ENCODE peak calls at places on chromosomes 12 and 14, in eight cellular contexts. B is type B pancreatic cell, L is right lobe of liver, R is psoas muscle, G is SK-N-SH, U is fibroblast of pulmonary artery, Q is tibial nerve, J is upper lobe of right lung. Y is an unnamed sample.

GRCh38 chr12:28988384-28988704 is 160.7 kb upstream of the FAR2 start:
- DNase-seq in B (no peak), L (no peak), R (no peak), G (no peak), U (no peak), Q (no peak), J (no peak), Y (no peak)

GRCh38 chr12:12684375-12685106 is 11.4 kb downstream of the GPR19 start:
- DNase-seq in B (no peak), L (no peak), R (no peak), G (peak), U (peak), Q (peak), J (no peak), Y (peak)

GRCh38 chr12:54993181-54993835 is 8.7 kb upstream of the TESPA1 start:
- DNase-seq in B (no peak), L (peak), R (no peak), G (peak), U (peak), Q (peak), J (no peak), Y (peak)

GRCh38 chr12:32332446-32332845 is 66.9 kb upstream of the FGD4 start:
- DNase-seq in B (no peak), L (no peak), R (no peak), G (no peak), U (no peak), Q (no peak), J (no peak), Y (no peak)

GRCh38 chr14:24806061-24806678 is 172.2 kb upstream of the GZMB start:
- DNase-seq in B (no peak), L (peak), R (peak), G (peak), U (peak), Q (peak), J (peak), Y (no peak)

GRCh38 chr14:74038015-74038859 is 19.1 kb downstream of the BBOF1 start:
- DNase-seq in B (no peak), L (no peak), R (no peak), G (peak), U (peak), Q (peak), J (no peak), Y (peak)

GRCh38 chr12:104201238-104202001 is 14.2 kb upstream of the TXNRD1 start:
- DNase-seq in B (no peak), L (peak), R (no peak), G (peak), U (peak), Q (peak), J (no peak), Y (peak)

GRCh38 chr14:42665083-42665482 is 1058.4 kb downstream of the LRFN5 start:
- DNase-seq in B (no peak), L (no peak), R (no peak), G (no peak), U (no peak), Q (no peak), J (no peak), Y (peak)

GRCh38 chr14:69501362-69501964 is 16.9 kb downstream of the PLEKHD1 start:
- DNase-seq in B (no peak), L (no peak), R (peak), G (peak), U (peak), Q (no peak), J (peak), Y (no peak)

GRCh38 chr14:77004711-77005460 is 23.6 kb downstream of the IRF2BPL start:
- DNase-seq in B (no peak), L (no peak), R (no peak), G (no peak), U (no peak), Q (no peak), J (no peak), Y (no peak)

GRCh38 chr12:12210983-12211382 is 55.9 kb downstream of the LRP6 start:
- DNase-seq in B (no peak), L (no peak), R (no peak), G (no peak), U (no peak), Q (no peak), J (no peak), Y (no peak)

GRCh38 chr14:54590481-54590880 is 23.6 kb downstream of the SAMD4A start:
- DNase-seq in B (no peak), L (no peak), R (no peak), G (no peak), U (no peak), Q (no peak), J (no peak), Y (no peak)

GRCh38 chr12:67671419-67671818 is 22.9 kb downstream of the DYRK2 start:
- DNase-seq in B (no peak), L (no peak), R (no peak), G (no peak), U (peak), Q (no peak), J (no peak), Y (no peak)

GRCh38 chr12:80684077-80684495 is 23.3 kb upstream of the MYF6 start:
- DNase-seq in B (no peak), L (no peak), R (no peak), G (no peak), U (no peak), Q (no peak), J (no peak), Y (no peak)

GRCh38 chr14:76546426-76547221 is 170.7 kb downstream of the ESRRB start:
- DNase-seq in B (no peak), L (no peak), R (no peak), G (peak), U (no peak), Q (no peak), J (no peak), Y (peak)

GRCh38 chr14:78902010-78902623 is 731.9 kb downstream of the NRXN3 start:
- DNase-seq in B (no peak), L (no peak), R (no peak), G (peak), U (peak), Q (no peak), J (no peak), Y (peak)

GRCh38 chr14:100098171-100098570 is 32.9 kb downstream of the EVL start:
- DNase-seq in B (no peak), L (peak), R (no peak), G (no peak), U (no peak), Q (no peak), J (no peak), Y (no peak)

GRCh38 chr14:78848234-78848820 is 678.2 kb downstream of the NRXN3 start:
- DNase-seq in B (no peak), L (peak), R (no peak), G (peak), U (peak), Q (no peak), J (no peak), Y (peak)

GRCh38 chr12:65845751-65846537 is 21.7 kb downstream of the HMGA2 start:
- DNase-seq in B (no peak), L (no peak), R (no peak), G (no peak), U (no peak), Q (no peak), J (no peak), Y (no peak)

GRCh38 chr14:79730911-79731310 is 480.4 kb downstream of the DIO2 start:
- DNase-seq in B (no peak), L (no peak), R (no peak), G (no peak), U (peak), Q (no peak), J (no peak), Y (no peak)

GRCh38 chr12:57459750-57460400 is at the start of gene GLI1:
- DNase-seq in B (no peak), L (no peak), R (no peak), G (peak), U (peak), Q (peak), J (no peak), Y (no peak)

GRCh38 chr12:72273851-72274284 is 1.7 kb downstream of the TRHDE start:
- DNase-seq in B (no peak), L (peak), R (peak), G (no peak), U (no peak), Q (no peak), J (peak), Y (no peak)

GRCh38 chr14:65359503-65359902 is 53.0 kb upstream of the FUT8 start:
- DNase-seq in B (no peak), L (no peak), R (no peak), G (no peak), U (peak), Q (no peak), J (no peak), Y (peak)

GRCh38 chr14:92690171-92691011 is 58.0 kb downstream of the LGMN start:
- DNase-seq in B (no peak), L (no peak), R (no peak), G (peak), U (peak), Q (peak), J (peak), Y (peak)

GRCh38 chr14:71698027-71698426 is 234.2 kb upstream of the RGS6 start:
- DNase-seq in B (no peak), L (no peak), R (no peak), G (no peak), U (no peak), Q (no peak), J (no peak), Y (no peak)

GRCh38 chr12:65949986-65950385 is 125.7 kb downstream of the HMGA2 start:
- DNase-seq in B (no peak), L (no peak), R (no peak), G (no peak), U (no peak), Q (no peak), J (no peak), Y (no peak)

GRCh38 chr12:8823565-8824300 is 1.3 kb downstream of the A2ML1 start:
- DNase-seq in B (no peak), L (no peak), R (no peak), G (peak), U (peak), Q (peak), J (no peak), Y (no peak)

GRCh38 chr12:57087689-57088441 is 1.0 kb upstream of the NAB2 start:
- DNase-seq in B (peak), L (peak), R (peak), G (peak), U (peak), Q (peak), J (peak), Y (peak)

GRCh38 chr12:1533602-1534304 is 60.6 kb downstream of the FBXL14 start:
- DNase-seq in B (no peak), L (no peak), R (no peak), G (no peak), U (no peak), Q (no peak), J (peak), Y (no peak)

GRCh38 chr14:50530358-50530757 is 2.0 kb downstream of the MAP4K5 start:
- DNase-seq in B (no peak), L (no peak), R (no peak), G (no peak), U (peak), Q (no peak), J (no peak), Y (no peak)

DNA sequence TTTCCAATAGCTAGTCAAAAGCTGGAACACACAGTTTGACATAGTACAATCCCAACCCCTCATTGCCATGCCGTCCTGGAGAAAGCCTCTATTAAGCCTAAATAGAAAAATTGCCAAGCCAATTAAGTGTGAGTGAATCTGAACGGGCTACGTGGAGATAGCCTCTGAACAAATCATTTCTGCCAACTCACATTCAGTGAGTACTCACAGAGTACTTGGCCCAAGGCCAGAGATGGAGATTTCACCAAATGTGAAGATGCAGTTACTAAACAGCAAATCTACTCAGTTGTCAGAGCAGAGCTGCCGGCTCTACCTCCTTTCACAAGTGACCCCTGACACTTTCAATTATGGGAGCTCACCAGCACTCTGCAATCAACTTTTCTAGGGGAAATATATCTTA is 350.0 kb downstream of the GALC start:
- DNase-seq in B (no peak), L (no peak), R (no peak), G (no peak), U (peak), Q (peak), J (no peak), Y (peak)
- TF ChIP-seq CTCF in B (no peak), L (no peak), R (no peak), G (no peak), U (no peak), Q (no peak), J (no peak), Y (no peak)

GRCh38 chr12:39883411-39883810 is 222.5 kb downstream of the SLC2A13 start:
- DNase-seq in B (no peak), L (no peak), R (no peak), G (no peak), U (no peak), Q (no peak), J (no peak), Y (no peak)

GRCh38 chr12:39875721-39876120 is 230.2 kb downstream of the SLC2A13 start:
- DNase-seq in B (no peak), L (no peak), R (no peak), G (no peak), U (no peak), Q (no peak), J (no peak), Y (no peak)

GRCh38 chr12:39884616-39885125 is 221.2 kb downstream of the SLC2A13 start:
- DNase-seq in B (no peak), L (no peak), R (no peak), G (no peak), U (no peak), Q (no peak), J (no peak), Y (no peak)

GRCh38 chr12:39873065-39873464 is 232.8 kb downstream of the SLC2A13 start:
- DNase-seq in B (no peak), L (no peak), R (no peak), G (no peak), U (no peak), Q (no peak), J (no peak), Y (no peak)

DNA sequence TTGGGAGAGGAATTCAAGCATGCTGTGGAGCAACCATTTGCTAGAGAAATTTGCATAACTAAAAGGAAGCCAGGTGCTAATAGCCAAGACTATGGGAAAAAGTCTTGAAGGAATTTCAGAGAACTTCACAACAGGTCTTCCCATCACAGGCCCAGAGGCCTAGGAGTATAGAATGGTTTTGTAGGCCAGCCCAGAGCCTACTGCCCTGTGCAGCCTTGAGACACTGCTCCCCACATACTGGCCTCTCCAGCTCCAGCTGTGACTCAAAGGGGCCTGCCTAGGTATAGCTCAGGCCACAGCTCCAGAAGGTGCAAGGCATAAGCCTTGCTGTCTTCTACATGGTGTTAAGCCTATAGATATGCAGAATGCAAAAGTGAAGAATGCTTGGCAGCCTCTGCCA is 227.1 kb downstream of the SLC2A13 start:
- DNase-seq in B (no peak), L (no peak), R (no peak), G (no peak), U (no peak), Q (no peak), J (no peak), Y (no peak)
- TF ChIP-seq CTCF in B (no peak), L (no peak), R (no peak), G (no peak), U (no peak), Q (no peak), J (no peak), Y (no peak)

DNA sequence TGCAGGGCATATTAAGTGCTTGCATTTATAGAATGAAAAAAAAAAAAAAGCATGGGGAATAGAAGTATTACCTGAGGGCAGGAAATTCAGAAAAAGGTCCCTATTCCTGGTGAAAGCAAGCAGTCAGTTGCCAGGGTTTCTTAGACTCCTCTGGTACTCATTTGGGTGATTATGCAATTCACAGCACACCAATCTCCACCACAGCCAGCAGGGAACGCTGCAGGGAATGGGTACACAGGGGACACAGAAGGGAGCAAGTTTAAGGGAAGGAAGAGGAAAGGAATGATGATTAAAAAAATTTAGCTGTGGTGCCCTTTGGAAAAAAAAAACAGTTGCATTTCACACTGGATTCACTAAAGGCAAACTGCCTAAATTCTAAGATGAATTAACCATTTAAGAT is 14.2 kb downstream of the BLTP3B start:
- DNase-seq in B (no peak), L (no peak), R (no peak), G (peak), U (peak), Q (peak), J (no peak), Y (peak)
- TF ChIP-seq CTCF in B (peak), L (no peak), R (peak), G (peak), U (peak), Q (no peak), J (peak), Y (peak)

GRCh38 chr14:104680806-104681688 is 8.4 kb upstream of the INF2 start:
- DNase-seq in B (no peak), L (peak), R (peak), G (no peak), U (peak), Q (no peak), J (peak), Y (peak)
- TF ChIP-seq CTCF in B (peak), L (no peak), R (no peak), G (peak), U (peak), Q (no peak), J (peak), Y (peak)

DNA sequence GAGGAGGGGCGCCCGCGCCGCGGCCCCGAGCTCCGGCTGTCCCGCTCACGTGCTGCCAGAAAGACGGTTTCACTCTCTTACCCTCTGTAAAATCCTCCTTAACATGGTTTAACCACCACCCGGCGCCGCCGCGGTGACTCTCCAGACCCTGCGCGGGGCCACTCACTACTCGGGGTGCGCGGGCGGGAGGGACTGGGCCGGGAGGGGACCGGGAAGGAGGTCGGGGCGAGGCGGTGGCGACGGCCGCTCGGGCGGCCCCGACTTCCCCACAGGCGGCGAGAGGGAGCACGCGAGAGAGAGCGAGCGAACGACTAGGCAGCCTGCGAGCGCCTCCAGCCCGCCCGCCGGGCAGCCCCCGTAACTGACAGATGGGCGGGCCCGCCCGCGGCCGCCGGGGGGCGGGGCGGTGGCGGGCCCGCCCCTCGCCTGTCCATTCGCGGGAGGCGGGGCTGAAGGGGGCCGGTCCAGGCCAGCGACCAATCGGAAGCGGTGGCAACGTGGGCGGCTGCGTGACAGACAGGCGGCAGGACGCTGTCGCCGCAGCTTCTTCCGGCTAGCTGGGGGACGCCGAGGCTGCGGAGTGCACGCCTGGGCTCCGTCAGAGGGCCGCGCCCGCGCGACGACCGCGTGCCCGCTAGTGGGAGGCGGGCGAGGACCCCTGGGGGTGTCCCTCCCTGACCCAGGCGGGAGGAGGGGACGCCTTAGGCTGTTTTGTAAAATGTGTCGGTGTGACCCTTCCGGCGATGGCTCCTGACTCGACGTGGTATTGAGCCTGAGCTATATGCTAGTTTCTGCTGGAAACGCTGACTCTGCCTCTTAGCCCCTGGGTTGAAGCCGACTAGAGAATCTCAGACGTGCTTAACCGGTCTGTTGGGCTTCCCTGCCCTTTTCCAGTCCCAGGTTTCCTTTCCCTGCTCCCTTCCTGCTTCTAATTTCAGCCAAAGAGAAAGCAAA is at the start of gene EEA1:
- DNase-seq in B (peak), L (peak), R (peak), G (peak), U (peak), Q (peak), J (peak), Y (peak)
- TF ChIP-seq CTCF in B (no peak), L (peak), R (peak), G (peak), U (no peak), Q (peak), J (peak), Y (no peak)

Y was measured in MCF 10A.